ENCODE peak calls at places on chromosomes 4 and X, in four cellular contexts. B is HepG2, C is A549, P is K562. O is an unnamed sample.

GRCh38 chr4:159855731-159856130 is 752.9 kb downstream of the RAPGEF2 start:
- DNase-seq in P (no peak), B (no peak), C (no peak), O (no peak)

GRCh38 chr4:104897297-104897645 is 249.4 kb upstream of the TET2 start:
- DNase-seq in P (no peak), C (no peak), B (no peak), O (no peak)

GRCh38 chr4:22003878-22004277 is 55.3 kb upstream of the KCNIP4 start:
- DNase-seq in P (no peak), C (no peak), B (no peak), O (no peak)

GRCh38 chr4:7189475-7190277 is 2.7 kb upstream of the SORCS2 start:
- DNase-seq in P (no peak), C (peak; percentile 11), B (peak; percentile 21), O (no peak)

GRCh38 chrX:103756736-103757135 is 19.9 kb upstream of the PLP1 start:
- DNase-seq in P (no peak), C (no peak), B (no peak), O (no peak)

GRCh38 chrX:18426004-18426320 is 554 bp downstream of the CDKL5 start:
- DNase-seq in B (no peak), C (no peak), P (no peak), O (no peak)

GRCh38 chrX:103356023-103356798 is at the start of gene TCEAL9:
- DNase-seq in C (peak; percentile 74), B (peak; percentile 51), P (peak; percentile 69), O (no peak)

GRCh38 chr4:123351713-123352112 is 44.9 kb upstream of the SPRY1 start:
- DNase-seq in B (no peak), C (no peak), P (no peak), O (no peak)

GRCh38 chr4:15805583-15806517 is 27.7 kb downstream of the CD38 start:
- DNase-seq in C (peak; percentile 64), P (peak; percentile 62), B (peak; percentile 53), O (no peak)

GRCh38 chrX:124717537-124717936 is 371.2 kb downstream of the SH2D1A start:
- DNase-seq in B (no peak), P (no peak), C (no peak), O (no peak)

GRCh38 chr4:120714581-120714980 is 207.9 kb downstream of the PRDM5 start:
- DNase-seq in P (no peak), B (no peak), C (no peak), O (no peak)

GRCh38 chrX:9341305-9342201 is 123.3 kb upstream of the TBL1X start:
- DNase-seq in P (peak; percentile 72), B (no peak), C (peak; percentile 69), O (no peak)

GRCh38 chr4:112370466-112370865 is 73.3 kb downstream of the ALPK1 start:
- DNase-seq in B (no peak), C (no peak), P (no peak), O (no peak)

GRCh38 chrX:50103866-50104566 is 96.8 kb downstream of the AKAP4 start:
- DNase-seq in B (no peak), P (peak; percentile 6), C (no peak), O (no peak)

GRCh38 chrX:134338527-134338926 is 101.5 kb downstream of the CCDC160 start:
- DNase-seq in B (no peak), P (no peak), C (no peak), O (no peak)

GRCh38 chrX:107448625-107449468 is 605 bp upstream of the FRMPD3 start:
- DNase-seq in C (peak; percentile 13), B (no peak), P (no peak), O (peak; percentile 55)

GRCh38 chr4:112099701-112100289 is 45.5 kb upstream of the FAM241A start:
- DNase-seq in C (peak; percentile 47), P (peak; percentile 51), B (peak; percentile 57), O (no peak)

GRCh38 chr4:102616661-102617060 is 115.5 kb downstream of the NFKB1 start:
- DNase-seq in B (no peak), P (no peak), C (no peak), O (no peak)

GRCh38 chrX:154398668-154399526 is 720 bp downstream of the RPL10 start:
- DNase-seq in B (peak; percentile 70), C (peak; percentile 86), P (peak; percentile 92), O (peak; percentile 64)

GRCh38 chr4:3408793-3409330 is 32.9 kb upstream of the HGFAC start:
- DNase-seq in B (no peak), C (no peak), P (no peak), O (no peak)

GRCh38 chrX:30150196-30150895 is 65.0 kb upstream of the MAGEB2 start:
- DNase-seq in P (no peak), C (no peak), B (no peak), O (no peak)

GRCh38 chrX:133574716-133575115 is 159.4 kb upstream of the GPC4 start:
- DNase-seq in P (no peak), B (no peak), C (no peak), O (no peak)

GRCh38 chrX:47172971-47173792 is 20.4 kb upstream of the UBA1 start:
- DNase-seq in B (no peak), P (no peak), C (no peak), O (no peak)

GRCh38 chr4:32148120-32148666 is 1428.0 kb downstream of the PCDH7 start:
- DNase-seq in C (no peak), B (no peak), P (no peak), O (no peak)
- TF ChIP-seq RNF2 in C (no peak), B (no peak), P (no peak), O (no peak)

GRCh38 chr4:41061482-41062185 is 152.7 kb downstream of the APBB2 start:
- DNase-seq in C (no peak), P (no peak), B (no peak), O (no peak)
- TF ChIP-seq RNF2 in C (no peak), P (no peak), B (no peak), O (no peak)

DNA sequence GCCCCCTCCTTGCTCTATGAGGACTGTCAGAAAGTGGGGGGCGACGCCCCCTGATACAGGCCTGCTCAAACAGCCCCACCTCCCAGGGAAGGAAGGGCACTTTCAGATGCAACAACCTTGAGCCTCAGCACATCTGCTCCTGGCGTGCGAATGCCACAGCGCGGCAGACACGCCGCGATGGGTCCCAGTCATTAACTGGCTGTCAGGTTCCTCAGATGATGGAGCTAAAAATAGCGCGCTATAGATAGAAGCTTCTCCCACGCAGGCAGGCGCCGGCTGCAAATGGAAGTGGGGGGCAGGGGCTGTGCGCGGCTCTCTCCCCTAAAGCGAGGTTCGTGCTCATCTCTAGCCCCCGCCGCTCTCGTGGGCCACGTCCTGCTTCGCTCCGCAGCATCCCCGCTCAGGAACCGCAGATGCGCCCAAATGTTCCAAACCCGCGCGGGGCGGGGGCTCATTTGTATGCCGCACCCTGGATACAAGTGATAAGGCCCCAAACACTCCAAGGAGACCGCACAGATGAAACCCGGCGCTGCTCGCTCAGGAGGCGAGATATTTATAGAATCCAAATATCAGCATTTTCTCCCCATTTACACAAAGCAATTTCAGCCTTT is 57.7 kb upstream of the LGI2 start:
- DNase-seq in C (no peak), B (no peak), P (peak; percentile 75), O (no peak)
- TF ChIP-seq RNF2 in C (no peak), B (no peak), P (no peak), O (no peak)

DNA sequence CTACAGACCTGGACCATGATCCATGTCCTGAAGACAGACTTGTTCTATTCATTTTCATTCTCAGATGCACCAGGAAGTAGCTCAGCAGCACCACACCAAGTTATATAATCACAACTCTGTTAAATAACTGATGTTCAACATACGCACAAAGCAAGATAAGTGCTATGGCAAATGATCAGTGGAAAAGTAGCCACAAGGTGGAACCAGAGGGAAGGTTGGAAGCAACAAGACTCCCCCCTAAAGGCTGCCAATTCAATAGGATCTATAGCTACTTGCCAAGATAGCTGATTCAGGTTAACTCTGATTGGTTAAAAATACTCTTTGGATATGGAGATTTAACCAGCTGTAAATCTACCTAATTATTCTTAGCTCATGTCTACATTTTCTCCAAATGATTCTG is 23.7 kb upstream of the FAM47B start:
- DNase-seq in C (peak; percentile 70), P (peak; percentile 0), B (peak; percentile 9), O (no peak)
- TF ChIP-seq RNF2 in C (no peak), P (no peak), B (no peak), O (no peak)

GRCh38 chr4:109007976-109008375 is 245.1 kb upstream of the ETNPPL start:
- DNase-seq in P (no peak), B (no peak), C (no peak), O (no peak)

GRCh38 chr4:109010534-109010933 is 247.7 kb upstream of the ETNPPL start:
- DNase-seq in C (no peak), P (no peak), B (no peak), O (no peak)

GRCh38 chr4:109012286-109012880 is 249.5 kb upstream of the ETNPPL start:
- DNase-seq in B (no peak), P (no peak), C (no peak), O (no peak)

GRCh38 chr4:109011241-109012031 is 248.6 kb upstream of the ETNPPL start:
- DNase-seq in B (no peak), C (no peak), P (no peak), O (no peak)

DNA sequence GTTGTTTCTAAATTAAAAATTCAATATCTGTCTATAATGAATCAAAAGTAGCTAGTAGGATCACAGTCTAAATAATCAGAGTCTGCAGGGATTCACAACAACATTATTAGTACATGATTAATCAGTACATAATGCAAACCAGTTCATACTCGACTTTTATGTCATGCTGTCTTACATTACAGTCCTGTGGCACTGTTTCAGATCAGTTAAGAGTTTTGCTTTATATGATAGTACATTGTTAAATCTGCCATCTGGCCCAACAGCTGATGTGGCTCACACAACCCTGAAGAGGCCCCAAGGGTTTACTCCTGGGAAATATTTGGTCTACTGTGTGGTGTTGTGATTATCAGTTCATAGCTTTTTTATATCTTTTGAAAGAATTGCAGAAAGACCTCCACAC is 247.1 kb upstream of the ETNPPL start:
- DNase-seq in C (no peak), B (no peak), P (no peak), O (no peak)
- TF ChIP-seq RNF2 in C (no peak), B (no peak), P (no peak), O (no peak)